ENCODE peak calls at places on chromosomes 11 and 22, in eight cellular contexts. Q is uterus, N is GM12878, F is gastrocnemius medialis, C is suprapubic skin, O is Peyer's patch, E is upper lobe of left lung, X is body of pancreas. K is an unnamed sample.

GRCh38 chr11:43709689-43710088 is 29.2 kb downstream of the HSD17B12 start:
- DNase-seq in Q (no peak), N (no peak), F (no peak), C (no peak), O (no peak), E (no peak), X (no peak), K (no peak)

GRCh38 chr22:19105867-19106802 is 16.1 kb downstream of the DGCR2 start:
- DNase-seq in Q (no peak), N (no peak), F (peak), C (peak), O (peak), E (peak), X (peak), K (no peak)

GRCh38 chr11:126751242-126751641 is 249.3 kb downstream of the KIRREL3 start:
- DNase-seq in Q (no peak), N (no peak), F (no peak), C (no peak), O (no peak), E (no peak), X (no peak), K (no peak)

GRCh38 chr11:44361883-44362282 is 51.9 kb upstream of the ALX4 start:
- DNase-seq in Q (peak), N (no peak), F (no peak), C (peak), O (no peak), E (no peak), X (no peak), K (no peak)

GRCh38 chr22:22404598-22405284 is 103.8 kb downstream of the ZNF280B start:
- DNase-seq in Q (no peak), N (no peak), F (no peak), C (no peak), O (peak), E (no peak), X (no peak), K (no peak)

GRCh38 chr22:39543095-39543494 is 10.5 kb upstream of the RPS19BP1 start:
- DNase-seq in Q (no peak), N (no peak), F (no peak), C (no peak), O (peak), E (no peak), X (no peak), K (no peak)

GRCh38 chr22:49303061-49303735 is 524.5 kb downstream of the BRD1 start:
- DNase-seq in Q (no peak), N (no peak), F (no peak), C (peak), O (peak), E (peak), X (no peak), K (no peak)

GRCh38 chr11:68416070-68416578 is 44.4 kb upstream of the PPP6R3 start:
- DNase-seq in Q (no peak), N (no peak), F (no peak), C (no peak), O (no peak), E (no peak), X (no peak), K (no peak)

GRCh38 chr11:132033051-132033450 is 662.6 kb downstream of the NTM start:
- DNase-seq in Q (no peak), N (no peak), F (no peak), C (no peak), O (no peak), E (no peak), X (no peak), K (no peak)

GRCh38 chr11:30573951-30574350 is 12.2 kb downstream of the MPPED2 start:
- DNase-seq in Q (no peak), N (no peak), F (no peak), C (no peak), O (no peak), E (no peak), X (no peak), K (no peak)

GRCh38 chr22:38966379-38966700 is 8.9 kb downstream of the APOBEC3A start:
- DNase-seq in Q (no peak), N (no peak), F (no peak), C (no peak), O (no peak), E (no peak), X (no peak), K (no peak)

GRCh38 chr11:83044958-83045712 is 26.6 kb downstream of the RAB30 start:
- DNase-seq in Q (no peak), N (no peak), F (no peak), C (no peak), O (no peak), E (no peak), X (no peak), K (no peak)

GRCh38 chr11:116348226-116348625 is 424.6 kb downstream of the BUD13 start:
- DNase-seq in Q (no peak), N (no peak), F (peak), C (no peak), O (no peak), E (no peak), X (no peak), K (no peak)

GRCh38 chr11:60504219-60504618 is 11.0 kb upstream of the MS4A13 start:
- DNase-seq in Q (no peak), N (peak), F (no peak), C (no peak), O (peak), E (no peak), X (no peak), K (no peak)

GRCh38 chr11:70204466-70204799 is 1.3 kb downstream of the FADD start:
- DNase-seq in Q (no peak), N (no peak), F (no peak), C (no peak), O (no peak), E (no peak), X (no peak), K (no peak)

GRCh38 chr11:70201876-70202861 is 927 bp upstream of the FADD start:
- DNase-seq in Q (no peak), N (no peak), F (no peak), C (no peak), O (no peak), E (no peak), X (no peak), K (no peak)

GRCh38 chr11:70205049-70205725 is 2.1 kb downstream of the FADD start:
- DNase-seq in Q (no peak), N (no peak), F (no peak), C (no peak), O (no peak), E (no peak), X (no peak), K (no peak)

GRCh38 chr11:70203749-70204465 is 811 bp downstream of the FADD start:
- DNase-seq in Q (peak), N (peak), F (peak), C (no peak), O (peak), E (peak), X (peak), K (peak)

DNA sequence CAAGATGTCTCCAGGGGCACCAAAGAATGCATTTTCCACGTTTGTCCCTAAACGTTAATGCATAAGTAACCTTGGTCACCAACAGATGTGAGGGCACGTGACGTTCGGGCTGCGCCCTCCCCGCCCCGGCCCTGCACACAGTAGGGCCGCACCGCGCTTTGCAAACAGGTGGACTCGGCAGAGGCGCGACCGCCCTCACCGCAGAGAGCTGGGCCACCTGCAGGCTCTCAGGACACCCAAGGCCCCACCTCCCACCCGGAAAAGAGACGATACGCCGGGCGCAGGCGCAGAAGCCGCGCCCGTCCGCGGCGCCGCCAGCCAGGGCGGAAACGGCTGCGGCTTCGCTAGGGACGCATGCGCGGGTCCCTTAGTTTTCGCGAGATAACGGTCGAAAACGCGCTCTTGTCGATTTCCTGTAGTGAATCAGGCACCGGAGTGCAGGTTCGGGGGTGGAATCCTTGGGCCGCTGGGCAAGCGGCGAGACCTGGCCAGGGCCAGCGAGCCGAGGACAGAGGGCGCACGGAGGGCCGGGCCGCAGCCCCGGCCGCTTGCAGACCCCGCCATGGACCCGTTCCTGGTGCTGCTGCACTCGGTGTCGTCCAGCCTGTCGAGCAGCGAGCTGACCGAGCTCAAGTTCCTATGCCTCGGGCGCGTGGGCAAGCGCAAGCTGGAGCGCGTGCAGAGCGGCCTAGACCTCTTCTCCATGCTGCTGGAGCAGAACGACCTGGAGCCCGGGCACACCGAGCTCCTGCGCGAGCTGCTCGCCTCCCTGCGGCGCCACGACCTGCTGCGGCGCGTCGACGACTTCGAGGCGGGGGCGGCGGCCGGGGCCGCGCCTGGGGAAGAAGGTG is at the start of gene FADD:
- DNase-seq in Q (peak), N (peak), F (peak), C (peak), O (peak), E (peak), X (peak), K (peak)
- TF ChIP-seq POLR2A in Q (peak), N (peak), F (peak), C (peak), O (peak), E (peak), X (peak), K (peak)

GRCh38 chr22:47775686-47776085 is 1013.2 kb downstream of the TBC1D22A start:
- DNase-seq in Q (no peak), N (no peak), F (no peak), C (no peak), O (no peak), E (no peak), X (no peak), K (no peak)
- H3K27ac ChIP-seq in Q (no peak), N (no peak), F (no peak), C (no peak), O (no peak), E (no peak), X (no peak), K (no peak)

DNA sequence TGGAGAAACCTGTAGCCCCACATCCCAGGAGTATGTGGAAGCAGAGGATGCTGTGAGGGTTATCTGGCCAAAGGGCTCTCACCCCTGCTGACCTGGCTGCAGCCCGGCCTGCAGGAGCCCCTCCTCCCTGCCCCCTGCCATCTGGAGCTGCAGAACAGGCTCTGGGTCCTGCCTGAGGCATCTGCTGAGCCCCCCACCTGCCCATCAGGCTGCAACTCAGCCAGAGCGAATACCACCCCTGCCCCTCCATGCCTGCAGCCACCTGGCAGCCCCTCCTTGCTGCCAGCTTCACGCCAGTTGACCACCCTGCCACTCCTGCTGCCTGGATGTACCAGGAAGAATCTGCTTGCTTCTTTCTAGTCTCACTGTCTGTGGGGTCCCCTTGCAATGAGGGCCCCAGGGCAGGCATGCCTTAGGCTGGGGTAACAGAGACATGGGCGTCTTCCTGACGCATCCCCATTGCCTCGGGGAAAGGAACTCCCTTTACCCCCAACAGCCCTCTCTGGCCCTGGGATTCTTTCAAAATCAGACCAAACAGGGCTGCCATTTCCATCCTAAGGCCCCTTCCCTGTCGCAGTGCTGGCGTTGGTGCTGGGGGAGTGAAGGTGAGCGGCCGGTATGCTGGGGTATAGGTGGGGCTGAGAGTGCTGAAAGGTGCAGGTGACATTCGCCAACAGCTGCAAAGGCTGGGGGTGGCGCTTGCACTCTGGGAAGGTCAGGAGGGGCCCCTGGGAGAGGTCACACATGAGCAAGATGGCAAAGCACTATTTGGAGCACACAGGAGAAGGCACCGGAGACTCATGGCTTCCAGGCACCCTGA is 1334.6 kb downstream of the TBC1D22A start:
- DNase-seq in Q (peak), N (no peak), F (no peak), C (peak), O (peak), E (no peak), X (no peak), K (no peak)
- H3K4me3 ChIP-seq in Q (no peak), N (peak), F (no peak), C (no peak), O (no peak), E (no peak), X (no peak), K (no peak)

GRCh38 chr22:27801197-27801615 is 350 bp downstream of the MN1 start:
- DNase-seq in Q (no peak), N (no peak), F (no peak), C (no peak), O (no peak), E (no peak), X (peak), K (no peak)
- TF ChIP-seq POLR2A in Q (no peak), N (no peak), F (no peak), C (no peak), O (no peak), E (no peak), X (no peak), K (no peak)